ENCODE peak calls at places on chromosome 15, in four cellular contexts. C is Calu3, Q is ELF-1, M is dorsolateral prefrontal cortex. H is an unnamed sample.

GRCh38 chr15:85562824-85563223 is 182.4 kb downstream of the AKAP13 start:
- DNase-seq in C (no peak), Q (no peak), M (no peak), H (no peak)

GRCh38 chr15:28961391-28961790 is 75.6 kb downstream of the APBA2 start:
- DNase-seq in C (no peak), M (no peak), Q (no peak), H (no peak)

GRCh38 chr15:94079968-94080367 is 151.4 kb upstream of the MCTP2 start:
- DNase-seq in Q (no peak), M (no peak), C (no peak), H (no peak)

GRCh38 chr15:50315814-50316630 is 39.0 kb downstream of the GABPB1 start:
- DNase-seq in M (no peak), Q (no peak), C (peak; percentile 5), H (peak; percentile 42)

GRCh38 chr15:40845036-40845435 is 1.2 kb downstream of the SPINT1 start:
- DNase-seq in M (no peak), Q (no peak), C (no peak), H (no peak)

GRCh38 chr15:42544858-42545629 is 3.5 kb downstream of the LRRC57 start:
- DNase-seq in M (no peak), C (no peak), Q (no peak), H (no peak)

GRCh38 chr15:75785771-75786563 is 57.3 kb upstream of the UBE2Q2 start:
- DNase-seq in Q (peak; percentile 62), M (no peak), C (no peak), H (peak; percentile 31)

GRCh38 chr15:99442268-99442897 is 123.4 kb upstream of the MEF2A start:
- DNase-seq in Q (no peak), C (peak; percentile 57), M (peak; percentile 17), H (no peak)

GRCh38 chr15:60374628-60375081 is 23.1 kb downstream of the ANXA2 start:
- DNase-seq in C (peak; percentile 92), M (no peak), Q (peak; percentile 88), H (peak; percentile 98)

GRCh38 chr15:77897896-77898406 is 179.6 kb downstream of the TBC1D2B start:
- DNase-seq in Q (no peak), C (no peak), M (no peak), H (no peak)

GRCh38 chr15:36117394-36117793 is 462.0 kb upstream of the CDIN1 start:
- DNase-seq in C (no peak), M (no peak), Q (no peak), H (no peak)

GRCh38 chr15:64507845-64508244 is 47.5 kb downstream of the ZNF609 start:
- DNase-seq in M (no peak), C (no peak), Q (no peak), H (peak; percentile 38)